ENCODE peak calls at places on chromosomes 7 and 10, in eight cellular contexts. Y is WERI-Rb-1; L is activated CD4-positive, CD25-positive, alpha-beta regulatory T cell; G is neural progenitor cell; R is NCI-H345; Q is activated CD4-positive, alpha-beta T cell treated with anti-CD3 and anti-CD28 coated beads for 24 hours; J is esophagus squamous epithelium; T is effector memory CD4-positive, alpha-beta T cell. M is an unnamed sample.

GRCh38 chr10:120505866-120506265 is 48.8 kb downstream of the PLPP4 start:
- DNase-seq in Y (no peak), L (no peak), G (no peak), R (no peak), Q (no peak), J (no peak), T (no peak), M (no peak)

GRCh38 chr7:116884691-116885090 is 22.3 kb downstream of the CAPZA2 start:
- DNase-seq in Y (no peak), L (no peak), G (no peak), R (no peak), Q (no peak), J (no peak), T (no peak), M (no peak)

GRCh38 chr10:15363031-15363430 is 8.1 kb downstream of the FAM171A1 start:
- DNase-seq in Y (no peak), L (no peak), G (no peak), R (no peak), Q (no peak), J (no peak), T (no peak), M (no peak)

GRCh38 chr10:70785190-70785589 is at the start of gene TBATA:
- DNase-seq in Y (no peak), L (no peak), G (no peak), R (no peak), Q (no peak), J (no peak), T (no peak), M (no peak)

GRCh38 chr7:92404170-92404614 is 43.1 kb upstream of the GATAD1 start:
- DNase-seq in Y (no peak), L (no peak), G (peak), R (no peak), Q (peak), J (no peak), T (no peak), M (peak)

GRCh38 chr10:37856881-37857286 is 526 bp downstream of the ZNF248 start:
- DNase-seq in Y (peak), L (peak), G (no peak), R (no peak), Q (no peak), J (no peak), T (peak), M (peak)

GRCh38 chr7:107152011-107152410 is 16.8 kb upstream of the HBP1 start:
- DNase-seq in Y (no peak), L (no peak), G (no peak), R (no peak), Q (no peak), J (no peak), T (no peak), M (no peak)

GRCh38 chr10:62661143-62661542 is 143.4 kb upstream of the ADO start:
- DNase-seq in Y (no peak), L (no peak), G (no peak), R (no peak), Q (no peak), J (no peak), T (no peak), M (no peak)

GRCh38 chr10:70270952-70271351 is 12.9 kb downstream of the NPFFR1 start:
- DNase-seq in Y (no peak), L (no peak), G (no peak), R (no peak), Q (no peak), J (no peak), T (no peak), M (no peak)

GRCh38 chr7:106039486-106040060 is 72.5 kb downstream of the SYPL1 start:
- DNase-seq in Y (peak), L (no peak), G (peak), R (no peak), Q (no peak), J (no peak), T (no peak), M (no peak)

GRCh38 chr7:6558837-6559236 is 7.6 kb upstream of the GRID2IP start:
- DNase-seq in Y (peak), L (no peak), G (peak), R (peak), Q (no peak), J (no peak), T (no peak), M (peak)

GRCh38 chr10:6473430-6473829 is 106.6 kb downstream of the PRKCQ start:
- DNase-seq in Y (no peak), L (no peak), G (no peak), R (no peak), Q (peak), J (no peak), T (peak), M (no peak)

GRCh38 chr10:29689001-29689400 is 54.2 kb upstream of the SVIL start:
- DNase-seq in Y (no peak), L (no peak), G (no peak), R (no peak), Q (no peak), J (no peak), T (no peak), M (no peak)

GRCh38 chr7:101442426-101443070 is 79.9 kb downstream of the COL26A1 start:
- DNase-seq in Y (no peak), L (no peak), G (no peak), R (no peak), Q (no peak), J (no peak), T (no peak), M (no peak)

GRCh38 chr7:88191911-88192310 is 27.9 kb downstream of the SRI start:
- DNase-seq in Y (no peak), L (no peak), G (no peak), R (no peak), Q (no peak), J (no peak), T (no peak), M (no peak)

GRCh38 chr10:73771722-73772279 is 10.0 kb upstream of the CHCHD1 start:
- DNase-seq in Y (peak), L (no peak), G (peak), R (no peak), Q (peak), J (no peak), T (peak), M (no peak)

M was measured in NCI-H1436.